ENCODE peak calls at places on chromosomes 3 and 15, in four cellular contexts. C is NCI-H1105; E is stimulated activated CD4-positive, alpha-beta T cell treated with anti-CD3 and anti-CD28 coated beads, Interleukin-12 subunit alpha, Interleukin-12 subunit beta, amount 100 ng/mL, for 24 hours; R is HEK293T. Z is an unnamed sample.

GRCh38 chr15:70099966-70100494 is 2.3 kb upstream of the TLE3 start:
- DNase-seq in C (peak), R (no peak), E (no peak), Z (peak)

GRCh38 chr3:159252772-159253384 is 451.0 kb downstream of the MFSD1 start:
- DNase-seq in R (peak), C (peak), E (no peak), Z (peak)

GRCh38 chr3:177212278-177212610 is 15.0 kb upstream of the TBL1XR1 start:
- DNase-seq in R (no peak), C (no peak), E (no peak), Z (no peak)

GRCh38 chr3:86180696-86181095 is 810.3 kb downstream of the VGLL3 start:
- DNase-seq in C (no peak), R (peak), E (no peak), Z (peak)

GRCh38 chr3:111481551-111481950 is 60.4 kb upstream of the CD96 start:
- DNase-seq in R (no peak), C (no peak), E (no peak), Z (no peak)

GRCh38 chr15:100890850-100891249 is 11.2 kb downstream of the ALDH1A3 start:
- DNase-seq in E (no peak), C (no peak), R (no peak), Z (no peak)

GRCh38 chr3:35946857-35947514 is 307.7 kb downstream of the ARPP21 start:
- DNase-seq in C (peak), E (no peak), R (no peak), Z (peak)

GRCh38 chr3:55327131-55327920 is 159.8 kb downstream of the WNT5A start:
- DNase-seq in E (no peak), R (no peak), C (no peak), Z (no peak)

GRCh38 chr3:166688665-166689064 is 691.4 kb downstream of the ZBBX start:
- DNase-seq in C (no peak), R (no peak), E (no peak), Z (no peak)

GRCh38 chr15:78565951-78566774 is 843 bp downstream of the CHRNA5 start:
- DNase-seq in E (no peak), R (peak), C (no peak), Z (peak)

Z was measured in SK-N-DZ.